ENCODE peak calls at places on chromosomes 2 and 18, in four cellular contexts. M is NCI-H2029; J is activated T-helper 1 cell treated with anti-CD3 and anti-CD28 coated beads, Interleukin-2, amount 50 U/mL, for 16 hours; H is K562. G is an unnamed sample.
A peak's percentile ranks its signal among the peaks of the same experiment; 100 is the strongest.

GRCh38 chr18:79704631-79705030 is 25.0 kb downstream of the CTDP1 start:
- DNase-seq in M (no peak), J (no peak), H (no peak), G (no peak)

GRCh38 chr2:16412321-16413030 is 253.2 kb downstream of the CYRIA start:
- DNase-seq in J (no peak), M (no peak), H (no peak), G (no peak)

GRCh38 chr2:11220445-11220844 is 65.2 kb downstream of the SLC66A3 start:
- DNase-seq in M (no peak), H (no peak), J (no peak), G (no peak)

GRCh38 chr18:76491801-76492668 is 3.0 kb downstream of the ZNF516 start:
- DNase-seq in H (no peak), J (no peak), M (no peak), G (no peak)

GRCh38 chr2:206619011-206619410 is 23.3 kb upstream of the FAM237A start:
- DNase-seq in M (no peak), J (no peak), H (no peak), G (no peak)

GRCh38 chr18:80034852-80035406 is 695 bp downstream of the RBFA start:
- DNase-seq in J (no peak), M (no peak), H (no peak), G (no peak)

GRCh38 chr18:77127769-77128671 is 4.6 kb downstream of the MBP start:
- DNase-seq in H (no peak), M (peak; percentile 56), J (no peak), G (no peak)

GRCh38 chr2:24970483-24971299 is 1.1 kb downstream of the DNAJC27 start:
- DNase-seq in J (no peak), M (no peak), H (no peak), G (no peak)

GRCh38 chr2:114919985-114920384 is 477.5 kb downstream of the DPP10 start:
- DNase-seq in H (no peak), M (no peak), J (no peak), G (no peak)

GRCh38 chr2:71129114-71129890 is 727 bp downstream of the MCEE start:
- DNase-seq in H (no peak), M (peak; percentile 28), J (no peak), G (no peak)

GRCh38 chr18:2914844-2915243 is 68.0 kb downstream of the EMILIN2 start:
- DNase-seq in M (no peak), J (no peak), H (no peak), G (no peak)